ENCODE peak calls at places on chromosomes 6 and 20, in six cellular contexts. G is WERI-Rb-1; F is CD8-positive, alpha-beta T cell; W is pancreas; V is left lung; Y is suprapubic skin. Q is an unnamed sample.

GRCh38 chr6:121857551-121857950 is 422.1 kb downstream of the GJA1 start:
- DNase-seq in G (no peak), F (no peak), W (no peak), V (no peak), Y (no peak), Q (no peak)

GRCh38 chr6:12956991-12957320 is 240.4 kb downstream of the PHACTR1 start:
- DNase-seq in G (no peak), F (no peak), W (no peak), V (no peak), Y (no peak), Q (no peak)

GRCh38 chr20:63169731-63170130 is 46.2 kb downstream of the YTHDF1 start:
- DNase-seq in G (no peak), F (no peak), W (no peak), V (no peak), Y (no peak), Q (no peak)

GRCh38 chr6:63803371-63803770 is 167.8 kb downstream of the PHF3 start:
- DNase-seq in G (no peak), F (no peak), W (no peak), V (no peak), Y (no peak), Q (no peak)

GRCh38 chr20:33863440-33864323 is 52.5 kb downstream of the CHMP4B start:
- DNase-seq in G (no peak), F (no peak), W (no peak), V (no peak), Y (no peak), Q (no peak)

GRCh38 chr6:147204060-147204785 is at the start of gene STXBP5:
- DNase-seq in G (peak; percentile 37), F (peak; percentile 34), W (peak; percentile 65), V (peak; percentile 71), Y (peak; percentile 81), Q (peak; percentile 43)

GRCh38 chr6:143652840-143653239 is 24.9 kb upstream of the PHACTR2 start:
- DNase-seq in G (no peak), F (no peak), W (no peak), V (no peak), Y (no peak), Q (no peak)

GRCh38 chr20:33918662-33919061 is 75.0 kb upstream of the RALY start:
- DNase-seq in G (no peak), F (no peak), W (no peak), V (no peak), Y (no peak), Q (no peak)

GRCh38 chr6:20486641-20487040 is 47.6 kb upstream of the CDKAL1 start:
- DNase-seq in G (no peak), F (no peak), W (no peak), V (no peak), Y (no peak), Q (no peak)

GRCh38 chr6:106186714-106187113 is 100.6 kb downstream of the PRDM1 start:
- DNase-seq in G (no peak), F (no peak), W (no peak), V (no peak), Y (no peak), Q (no peak)

GRCh38 chr6:136684483-136684882 is 107.8 kb downstream of the MAP3K5 start:
- DNase-seq in G (no peak), F (no peak), W (no peak), V (no peak), Y (no peak), Q (no peak)

GRCh38 chr6:41939848-41940758 is 1.5 kb downstream of the CCND3 start:
- DNase-seq in G (peak; percentile 75), F (no peak), W (no peak), V (peak; percentile 44), Y (no peak), Q (no peak)

GRCh38 chr20:7855545-7855944 is 84.7 kb downstream of the HAO1 start:
- DNase-seq in G (no peak), F (no peak), W (no peak), V (no peak), Y (no peak), Q (no peak)

GRCh38 chr6:144265390-144265789 is 19.7 kb upstream of the UTRN start:
- DNase-seq in G (no peak), F (no peak), W (peak; percentile 33), V (no peak), Y (no peak), Q (no peak)

GRCh38 chr20:3775457-3775856 is 5.8 kb downstream of the SPEF1 start:
- DNase-seq in G (no peak), F (no peak), W (no peak), V (no peak), Y (no peak), Q (no peak)

GRCh38 chr6:83221886-83222479 is 28.8 kb downstream of the RWDD2A start:
- DNase-seq in G (no peak), F (no peak), W (no peak), V (no peak), Y (no peak), Q (no peak)

GRCh38 chr6:166253277-166254229 is 54.6 kb downstream of the PRR18 start:
- DNase-seq in G (no peak), F (peak; percentile 49), W (no peak), V (peak; percentile 51), Y (no peak), Q (peak; percentile 40)

GRCh38 chr20:610130-611046 is at the start of gene TCF15:
- DNase-seq in G (peak; percentile 75), F (no peak), W (no peak), V (no peak), Y (no peak), Q (no peak)

GRCh38 chr6:144304223-144304848 is 19.2 kb downstream of the UTRN start:
- DNase-seq in G (no peak), F (no peak), W (no peak), V (no peak), Y (no peak), Q (no peak)

GRCh38 chr20:4041748-4042411 is 26.5 kb upstream of the RNF24 start:
- DNase-seq in G (peak; percentile 44), F (no peak), W (peak; percentile 97), V (peak; percentile 86), Y (no peak), Q (no peak)

DNA sequence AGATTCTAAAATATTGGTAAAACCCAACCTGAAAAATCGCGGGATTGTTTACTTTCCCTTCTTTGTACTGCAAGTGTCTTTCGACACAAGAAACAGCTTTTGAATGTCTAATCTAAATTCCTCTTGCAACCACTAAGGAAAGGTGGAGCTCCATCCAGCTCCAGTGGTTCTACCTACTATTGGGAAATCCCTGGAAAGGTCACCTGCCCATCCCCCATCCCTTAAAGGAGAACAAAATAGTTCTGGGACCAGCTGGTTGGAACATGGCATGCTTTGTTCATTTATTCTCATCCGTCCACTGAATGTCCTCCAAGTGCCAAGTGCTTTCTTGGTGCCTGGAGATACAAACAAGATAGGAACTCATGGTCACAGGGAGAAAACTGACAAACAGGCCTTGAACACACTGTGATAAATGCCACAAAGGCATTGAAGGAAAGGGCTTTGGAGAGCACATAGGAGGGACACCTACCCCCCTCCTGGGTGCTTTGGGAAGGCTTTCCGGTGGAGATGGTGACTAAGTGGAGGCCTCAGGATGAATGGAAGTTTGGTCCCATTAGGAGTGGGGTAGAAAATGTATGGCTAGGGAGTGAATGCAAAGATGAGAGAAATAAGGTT is 2.3 kb upstream of the CITED2 start:
- DNase-seq in G (no peak), F (no peak), W (peak; percentile 85), V (peak; percentile 44), Y (no peak), Q (no peak)
- TF ChIP-seq CTCF in G (no peak), F (no peak), W (no peak), V (no peak), Y (no peak), Q (no peak)

GRCh38 chr20:9392892-9393857 is 121.2 kb upstream of the LAMP5 start:
- DNase-seq in G (peak; percentile 64), F (no peak), W (peak; percentile 31), V (peak; percentile 72), Y (no peak), Q (no peak)
- TF ChIP-seq CTCF in G (peak; percentile 92), F (no peak), W (no peak), V (peak; percentile 70), Y (no peak), Q (no peak)

DNA sequence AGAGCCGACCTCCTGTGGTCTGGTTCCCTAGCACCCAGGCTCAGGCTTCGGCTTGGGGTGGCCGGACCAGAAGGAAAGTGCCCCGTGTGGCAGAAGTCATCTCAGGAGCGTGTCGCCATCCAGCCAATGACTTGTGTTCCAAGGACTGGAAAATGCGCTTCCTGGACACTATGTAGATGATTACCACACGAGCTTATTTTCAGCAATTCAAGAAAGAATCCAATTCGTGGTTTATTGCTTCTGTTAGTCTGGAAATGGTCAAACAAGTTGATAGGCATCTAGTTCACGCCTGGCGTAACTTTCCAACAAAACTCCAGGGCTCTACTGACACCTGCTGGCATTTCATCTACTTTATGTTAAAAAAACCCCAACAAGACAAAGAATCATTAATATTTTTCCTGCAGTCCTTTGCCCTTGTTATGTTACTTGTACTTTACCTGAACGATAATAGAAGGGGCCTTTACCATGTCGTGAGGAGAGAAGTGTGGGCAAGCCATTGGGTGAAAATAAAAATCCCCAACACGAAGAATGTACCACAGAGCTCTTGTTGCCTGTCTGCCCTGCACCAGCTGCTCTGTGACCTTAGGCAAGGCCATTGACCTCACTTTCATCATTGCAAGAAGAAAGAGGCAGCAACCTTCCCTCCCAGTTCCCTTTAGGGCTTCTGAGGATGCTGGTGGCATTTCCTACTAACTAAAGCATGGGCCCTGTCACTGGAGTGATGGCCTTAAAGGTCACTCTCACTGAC is 154.7 kb upstream of the LAMP5 start:
- DNase-seq in G (peak; percentile 23), F (no peak), W (peak; percentile 20), V (no peak), Y (no peak), Q (no peak)
- TF ChIP-seq CTCF in G (peak; percentile 40), F (no peak), W (no peak), V (peak; percentile 21), Y (no peak), Q (no peak)

GRCh38 chr6:29791162-29791561 is 36.5 kb upstream of the HLA-G start:
- DNase-seq in G (no peak), F (no peak), W (no peak), V (no peak), Y (no peak), Q (no peak)

GRCh38 chr6:29793036-29793356 is 34.6 kb upstream of the HLA-G start:
- DNase-seq in G (no peak), F (no peak), W (no peak), V (no peak), Y (no peak), Q (no peak)

GRCh38 chr6:29793796-29794195 is 33.8 kb upstream of the HLA-G start:
- DNase-seq in G (no peak), F (no peak), W (no peak), V (no peak), Y (no peak), Q (no peak)

GRCh38 chr6:29791786-29792122 is 35.9 kb upstream of the HLA-G start:
- DNase-seq in G (no peak), F (no peak), W (peak; percentile 28), V (no peak), Y (no peak), Q (no peak)

GRCh38 chr6:29792123-29793035 is 35.2 kb upstream of the HLA-G start:
- DNase-seq in G (no peak), F (peak; percentile 75), W (peak; percentile 58), V (peak; percentile 76), Y (peak; percentile 87), Q (peak; percentile 56)
- TF ChIP-seq CTCF in G (no peak), F (no peak), W (peak; percentile 15), V (peak; percentile 53), Y (peak; percentile 44), Q (no peak)

DNA sequence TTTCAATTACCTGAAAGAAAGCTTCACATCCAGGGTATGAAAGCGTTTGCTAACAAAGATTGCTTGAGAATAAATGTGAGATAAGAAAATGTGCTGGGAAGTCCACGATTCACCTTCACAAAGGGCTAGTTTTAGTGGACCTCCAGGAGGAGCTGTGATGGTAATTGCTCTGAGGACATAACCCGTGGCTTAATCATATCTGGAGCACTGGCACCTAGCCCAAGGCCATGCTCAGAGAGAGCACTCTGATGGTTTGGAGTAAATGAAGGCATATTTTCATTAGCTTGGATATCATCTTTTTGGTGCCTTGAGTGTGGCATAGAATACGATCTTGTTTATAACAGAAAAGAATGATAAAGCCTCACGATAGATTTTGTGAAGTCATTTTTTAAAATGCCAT is 46.9 kb upstream of the BACH2 start:
- DNase-seq in G (no peak), F (no peak), W (no peak), V (no peak), Y (no peak), Q (no peak)
- TF ChIP-seq CTCF in G (no peak), F (no peak), W (no peak), V (no peak), Y (no peak), Q (no peak)